ENCODE peak calls at places on chromosomes 12 and 14, in six cellular contexts. W is HL-60; T is stimulated activated CD4-positive, alpha-beta T cell treated with anti-CD3 and anti-CD28 coated beads, Interleukin-2, amount 100 ng/mL, for 48 hours; U is stimulated activated CD8-positive, alpha-beta memory T cell treated with anti-CD3 and anti-CD28 coated beads, Interleukin-15, amount 100 ng/mL, for 4 hours; D is T-helper 9 cell; E is NCI-H1092. V is an unnamed sample.

GRCh38 chr14:32934891-32935633 is 3.6 kb upstream of the NPAS3 start:
- DNase-seq in W (no peak), T (no peak), U (no peak), D (no peak), E (no peak), V (no peak)

GRCh38 chr14:54650331-54651017 is 83.5 kb downstream of the SAMD4A start:
- DNase-seq in W (no peak), T (no peak), U (no peak), D (no peak), E (no peak), V (peak)

GRCh38 chr12:3365416-3366385 is 125.3 kb upstream of the PRMT8 start:
- DNase-seq in W (no peak), T (no peak), U (no peak), D (no peak), E (peak), V (no peak)

GRCh38 chr14:23307687-23308644 is 1.3 kb downstream of the BCL2L2 start:
- DNase-seq in W (no peak), T (no peak), U (no peak), D (no peak), E (no peak), V (peak)

GRCh38 chr12:124458992-124459851 is 108.2 kb downstream of the NCOR2 start:
- DNase-seq in W (no peak), T (no peak), U (no peak), D (no peak), E (no peak), V (no peak)

GRCh38 chr14:92495041-92495440 is 18.5 kb upstream of the RIN3 start:
- DNase-seq in W (peak), T (no peak), U (no peak), D (no peak), E (no peak), V (no peak)

GRCh38 chr12:31922341-31923062 is 36.7 kb upstream of the RESF1 start:
- DNase-seq in W (no peak), T (no peak), U (no peak), D (no peak), E (no peak), V (peak)

GRCh38 chr12:69988601-69989194 is 163.7 kb downstream of the MYRFL start:
- DNase-seq in W (no peak), T (no peak), U (no peak), D (no peak), E (no peak), V (no peak)

GRCh38 chr12:60100852-60101251 is 505.0 kb downstream of the SLC16A7 start:
- DNase-seq in W (no peak), T (no peak), U (no peak), D (no peak), E (no peak), V (peak)

GRCh38 chr14:104145826-104146642 is 7.6 kb downstream of the KIF26A start:
- DNase-seq in W (no peak), T (no peak), U (no peak), D (no peak), E (no peak), V (no peak)

GRCh38 chr14:36660736-36661505 is 739 bp upstream of the PAX9 start:
- DNase-seq in W (no peak), T (no peak), U (no peak), D (no peak), E (peak), V (no peak)

GRCh38 chr12:52087961-52088820 is 8.7 kb downstream of the SMIM41 start:
- DNase-seq in W (no peak), T (no peak), U (no peak), D (no peak), E (no peak), V (no peak)

GRCh38 chr14:103123634-103124500 is 606 bp downstream of the TNFAIP2 start:
- DNase-seq in W (peak), T (no peak), U (no peak), D (no peak), E (no peak), V (no peak)

V was measured in epithelial cell of prostate.